ENCODE peak calls at places on chromosomes 2 and 18, in five cellular contexts. One of them, this sample, is unnamed.

GRCh38 chr2:18987592-18988073 is 370.8 kb downstream of the OSR1 start:
- DNase-seq in activated CD4-positive, CD25-positive, alpha-beta regulatory T cell: no peak
- DNase-seq in KBM-7: no peak
- DNase-seq in A673: peak
- DNase-seq in mesendoderm: no peak
- DNase-seq in this sample: peak

GRCh38 chr2:96260404-96261260 is 5.2 kb downstream of the TMEM127 start:
- DNase-seq in KBM-7: peak
- DNase-seq in mesendoderm: peak
- DNase-seq in A673: no peak
- DNase-seq in activated CD4-positive, CD25-positive, alpha-beta regulatory T cell: no peak
- DNase-seq in this sample: peak

GRCh38 chr18:79747156-79747845 is 50.4 kb upstream of the KCNG2 start:
- DNase-seq in KBM-7: no peak
- DNase-seq in mesendoderm: no peak
- DNase-seq in A673: no peak
- DNase-seq in activated CD4-positive, CD25-positive, alpha-beta regulatory T cell: no peak
- DNase-seq in this sample: no peak

GRCh38 chr2:69911985-69912563 is 2.8 kb upstream of the MXD1 start:
- DNase-seq in activated CD4-positive, CD25-positive, alpha-beta regulatory T cell: no peak
- DNase-seq in A673: peak
- DNase-seq in KBM-7: peak
- DNase-seq in mesendoderm: peak
- DNase-seq in this sample: peak

GRCh38 chr2:108271691-108272253 is 16.9 kb upstream of the SULT1C2 start:
- DNase-seq in KBM-7: no peak
- DNase-seq in mesendoderm: no peak
- DNase-seq in A673: no peak
- DNase-seq in activated CD4-positive, CD25-positive, alpha-beta regulatory T cell: no peak
- DNase-seq in this sample: peak

GRCh38 chr2:74181739-74182138 is 3.1 kb upstream of the MOB1A start:
- DNase-seq in activated CD4-positive, CD25-positive, alpha-beta regulatory T cell: no peak
- DNase-seq in KBM-7: peak
- DNase-seq in mesendoderm: no peak
- DNase-seq in A673: no peak
- DNase-seq in this sample: no peak

GRCh38 chr2:158969717-158970521 is 1.5 kb downstream of the TANC1 start:
- DNase-seq in A673: peak
- DNase-seq in mesendoderm: peak
- DNase-seq in KBM-7: peak
- DNase-seq in activated CD4-positive, CD25-positive, alpha-beta regulatory T cell: no peak
- DNase-seq in this sample: peak

GRCh38 chr2:207505180-207505579 is 24.6 kb upstream of the CREB1 start:
- DNase-seq in KBM-7: no peak
- DNase-seq in A673: no peak
- DNase-seq in activated CD4-positive, CD25-positive, alpha-beta regulatory T cell: no peak
- DNase-seq in mesendoderm: no peak
- DNase-seq in this sample: no peak

GRCh38 chr18:9897129-9897528 is 11.4 kb downstream of the TXNDC2 start:
- DNase-seq in KBM-7: no peak
- DNase-seq in A673: no peak
- DNase-seq in activated CD4-positive, CD25-positive, alpha-beta regulatory T cell: no peak
- DNase-seq in mesendoderm: peak
- DNase-seq in this sample: no peak

GRCh38 chr2:227783404-227784138 is 30.1 kb upstream of the CCL20 start:
- DNase-seq in KBM-7: no peak
- DNase-seq in activated CD4-positive, CD25-positive, alpha-beta regulatory T cell: no peak
- DNase-seq in A673: no peak
- DNase-seq in mesendoderm: no peak
- DNase-seq in this sample: no peak

GRCh38 chr2:240598311-240598911 is 11.9 kb downstream of the CAPN10 start:
- DNase-seq in mesendoderm: no peak
- DNase-seq in KBM-7: no peak
- DNase-seq in A673: no peak
- DNase-seq in activated CD4-positive, CD25-positive, alpha-beta regulatory T cell: no peak
- DNase-seq in this sample: no peak

GRCh38 chr18:57441395-57441794 is 6.2 kb downstream of the ONECUT2 start:
- DNase-seq in activated CD4-positive, CD25-positive, alpha-beta regulatory T cell: no peak
- DNase-seq in KBM-7: no peak
- DNase-seq in A673: no peak
- DNase-seq in mesendoderm: peak
- DNase-seq in this sample: no peak

GRCh38 chr2:49251766-49252165 is 97.5 kb upstream of the FSHR start:
- DNase-seq in A673: no peak
- DNase-seq in mesendoderm: no peak
- DNase-seq in activated CD4-positive, CD25-positive, alpha-beta regulatory T cell: no peak
- DNase-seq in KBM-7: no peak
- DNase-seq in this sample: no peak

GRCh38 chr18:27695509-27695908 is 481.4 kb downstream of the CDH2 start:
- DNase-seq in activated CD4-positive, CD25-positive, alpha-beta regulatory T cell: no peak
- DNase-seq in KBM-7: no peak
- DNase-seq in mesendoderm: peak
- DNase-seq in A673: no peak
- DNase-seq in this sample: no peak

GRCh38 chr2:119431155-119431975 is at the start of gene TMEM37:
- DNase-seq in mesendoderm: peak
- DNase-seq in KBM-7: peak
- DNase-seq in activated CD4-positive, CD25-positive, alpha-beta regulatory T cell: no peak
- DNase-seq in A673: peak
- DNase-seq in this sample: no peak

GRCh38 chr2:235746257-235746934 is 252.6 kb downstream of the AGAP1 start:
- DNase-seq in KBM-7: peak
- DNase-seq in activated CD4-positive, CD25-positive, alpha-beta regulatory T cell: no peak
- DNase-seq in A673: peak
- DNase-seq in mesendoderm: peak
- DNase-seq in this sample: peak

GRCh38 chr2:72694715-72695496 is 130.9 kb downstream of the EXOC6B start:
- DNase-seq in A673: no peak
- DNase-seq in mesendoderm: peak
- DNase-seq in activated CD4-positive, CD25-positive, alpha-beta regulatory T cell: no peak
- DNase-seq in KBM-7: no peak
- DNase-seq in this sample: no peak

GRCh38 chr2:38750011-38750792 is 959 bp downstream of the SRSF7 start:
- DNase-seq in A673: peak
- DNase-seq in activated CD4-positive, CD25-positive, alpha-beta regulatory T cell: peak
- DNase-seq in mesendoderm: no peak
- DNase-seq in KBM-7: no peak
- DNase-seq in this sample: peak

GRCh38 chr2:235330775-235331438 is 162.9 kb upstream of the AGAP1 start:
- DNase-seq in A673: peak
- DNase-seq in mesendoderm: no peak
- DNase-seq in KBM-7: no peak
- DNase-seq in activated CD4-positive, CD25-positive, alpha-beta regulatory T cell: no peak
- DNase-seq in this sample: peak

GRCh38 chr2:143420313-143420712 is 291.1 kb downstream of the ARHGAP15 start:
- DNase-seq in mesendoderm: no peak
- DNase-seq in KBM-7: no peak
- DNase-seq in activated CD4-positive, CD25-positive, alpha-beta regulatory T cell: no peak
- DNase-seq in A673: peak
- DNase-seq in this sample: no peak

GRCh38 chr2:68926782-68927181 is 25.9 kb downstream of the GKN2 start:
- DNase-seq in activated CD4-positive, CD25-positive, alpha-beta regulatory T cell: no peak
- DNase-seq in A673: no peak
- DNase-seq in mesendoderm: peak
- DNase-seq in KBM-7: no peak
- DNase-seq in this sample: no peak

GRCh38 chr2:235066895-235067294 is 115.1 kb downstream of the SH3BP4 start:
- DNase-seq in activated CD4-positive, CD25-positive, alpha-beta regulatory T cell: no peak
- DNase-seq in mesendoderm: peak
- DNase-seq in KBM-7: no peak
- DNase-seq in A673: peak
- DNase-seq in this sample: no peak

GRCh38 chr2:172148246-172148645 is 45.5 kb upstream of the DLX2 start:
- DNase-seq in activated CD4-positive, CD25-positive, alpha-beta regulatory T cell: no peak
- DNase-seq in mesendoderm: no peak
- DNase-seq in KBM-7: no peak
- DNase-seq in A673: no peak
- DNase-seq in this sample: no peak

GRCh38 chr2:204665244-204665643 is 120.0 kb downstream of the PARD3B start:
- DNase-seq in KBM-7: no peak
- DNase-seq in activated CD4-positive, CD25-positive, alpha-beta regulatory T cell: no peak
- DNase-seq in mesendoderm: peak
- DNase-seq in A673: no peak
- DNase-seq in this sample: no peak

GRCh38 chr18:2538844-2539243 is 32.5 kb downstream of the METTL4 start:
- DNase-seq in activated CD4-positive, CD25-positive, alpha-beta regulatory T cell: no peak
- DNase-seq in KBM-7: no peak
- DNase-seq in mesendoderm: no peak
- DNase-seq in A673: no peak
- DNase-seq in this sample: no peak

GRCh38 chr2:198322275-198322674 is 517.9 kb downstream of the PLCL1 start:
- DNase-seq in KBM-7: peak
- DNase-seq in mesendoderm: peak
- DNase-seq in A673: peak
- DNase-seq in activated CD4-positive, CD25-positive, alpha-beta regulatory T cell: no peak
- DNase-seq in this sample: peak

GRCh38 chr2:185787530-185788145 is 49.0 kb downstream of the FSIP2 start:
- DNase-seq in mesendoderm: no peak
- DNase-seq in A673: peak
- DNase-seq in activated CD4-positive, CD25-positive, alpha-beta regulatory T cell: no peak
- DNase-seq in KBM-7: no peak
- DNase-seq in this sample: no peak

GRCh38 chr2:157283468-157283867 is 26.0 kb downstream of the GALNT5 start:
- DNase-seq in KBM-7: no peak
- DNase-seq in A673: peak
- DNase-seq in activated CD4-positive, CD25-positive, alpha-beta regulatory T cell: no peak
- DNase-seq in mesendoderm: no peak
- DNase-seq in this sample: no peak

GRCh38 chr2:240964854-240965295 is 33.5 kb upstream of the SNED1 start:
- DNase-seq in KBM-7: no peak
- DNase-seq in A673: no peak
- DNase-seq in activated CD4-positive, CD25-positive, alpha-beta regulatory T cell: no peak
- DNase-seq in mesendoderm: no peak
- DNase-seq in this sample: no peak

This sample was measured in SK-MEL-5.